ENCODE peak calls at places on chromosomes 1 and 21, in eight cellular contexts. K is anterior cingulate cortex; R is activated gamma-delta T cell treated with Interleukin-2 at 50 U/mL for 16 hours; W is COLO829; S is AG04450; D is Right ventricle myocardium inferior; E is osteocyte; T is CD8-positive, alpha-beta memory T cell. C is an unnamed sample.

GRCh38 chr1:220879509-220880366 is 495 bp downstream of the HLX start:
- DNase-seq in R (no peak), T (no peak), E (no peak), W (no peak), D (peak), S (no peak), K (no peak), C (no peak)

GRCh38 chr1:29453502-29454240 is 217.3 kb downstream of the PTPRU start:
- DNase-seq in W (peak), T (no peak), D (no peak), S (peak), K (no peak), E (no peak), R (no peak), C (no peak)

GRCh38 chr21:42811960-42812359 is 67.4 kb downstream of the WDR4 start:
- DNase-seq in S (no peak), E (peak), W (no peak), K (no peak), T (no peak), D (no peak), R (no peak), C (no peak)

GRCh38 chr1:40986929-40987328 is 7.4 kb downstream of the CTPS1 start:
- DNase-seq in E (no peak), W (no peak), S (no peak), T (no peak), K (no peak), D (no peak), R (no peak), C (no peak)

GRCh38 chr1:233211595-233211994 is 83.9 kb downstream of the PCNX2 start:
- DNase-seq in R (no peak), E (no peak), K (no peak), D (no peak), W (no peak), S (no peak), T (no peak), C (no peak)

GRCh38 chr1:85328713-85329376 is 52.4 kb upstream of the BCL10 start:
- DNase-seq in W (peak), K (no peak), R (no peak), S (peak), D (no peak), T (no peak), E (no peak), C (no peak)

GRCh38 chr1:231724876-231725647 is 98.5 kb downstream of the DISC1 start:
- DNase-seq in D (no peak), E (no peak), R (no peak), T (no peak), K (no peak), W (peak), S (no peak), C (peak)

GRCh38 chr1:14055442-14056225 is 355.6 kb downstream of the PRDM2 start:
- DNase-seq in E (no peak), T (no peak), W (peak), S (no peak), D (no peak), R (no peak), K (no peak), C (peak)

GRCh38 chr1:59072017-59072947 is 224.6 kb upstream of the FGGY start:
- DNase-seq in E (no peak), D (no peak), K (no peak), R (peak), S (no peak), T (no peak), W (no peak), C (peak)

GRCh38 chr1:21651214-21652042 is 17.7 kb downstream of the RAP1GAP start:
- DNase-seq in R (peak), D (no peak), T (peak), S (no peak), W (no peak), K (peak), E (no peak), C (peak)

GRCh38 chr1:153353226-153353947 is 4.3 kb upstream of the S100A9 start:
- DNase-seq in K (no peak), R (no peak), E (peak), T (no peak), D (no peak), S (no peak), W (peak), C (no peak)

GRCh38 chr1:215287362-215287761 is 204.8 kb downstream of the KCNK2 start:
- DNase-seq in D (no peak), S (no peak), T (no peak), W (no peak), E (no peak), R (no peak), K (no peak), C (no peak)

GRCh38 chr1:53625049-53625448 is 113.9 kb downstream of the GLIS1 start:
- DNase-seq in E (peak), T (no peak), R (no peak), K (no peak), S (no peak), W (no peak), D (no peak), C (no peak)

GRCh38 chr1:46254668-46255067 is 7.1 kb downstream of the RAD54L start:
- DNase-seq in W (no peak), S (no peak), K (no peak), D (no peak), T (no peak), R (no peak), E (no peak), C (no peak)

GRCh38 chr1:12064073-12064969 is 1.2 kb downstream of the TNFRSF8 start:
- DNase-seq in D (no peak), R (no peak), T (no peak), E (no peak), K (no peak), S (no peak), W (no peak), C (no peak)

GRCh38 chr1:111512132-111512874 is 8.9 kb upstream of the ADORA3 start:
- DNase-seq in T (no peak), R (no peak), W (no peak), E (no peak), K (no peak), S (no peak), D (no peak), C (no peak)

GRCh38 chr1:94070746-94071318 is 50.1 kb downstream of the ABCA4 start:
- DNase-seq in S (no peak), R (no peak), T (no peak), K (no peak), D (no peak), W (no peak), E (no peak), C (no peak)

GRCh38 chr1:168918860-168919741 is 187.4 kb upstream of the ATP1B1 start:
- DNase-seq in T (no peak), D (no peak), S (no peak), E (no peak), K (no peak), R (no peak), W (peak), C (peak)

GRCh38 chr1:119001181-119002018 is 13.3 kb upstream of the TBX15 start:
- DNase-seq in K (no peak), E (peak), W (no peak), D (no peak), R (no peak), T (no peak), S (no peak), C (no peak)

GRCh38 chr1:9251501-9251900 is 16.9 kb downstream of the H6PD start:
- DNase-seq in E (no peak), S (no peak), R (no peak), T (no peak), D (no peak), K (no peak), W (no peak), C (no peak)

GRCh38 chr1:170660281-170660713 is 3.6 kb upstream of the PRRX1 start:
- DNase-seq in S (no peak), T (no peak), K (no peak), D (no peak), W (no peak), R (no peak), E (no peak), C (no peak)

GRCh38 chr1:204651843-204652421 is 33.6 kb downstream of the LRRN2 start:
- DNase-seq in R (no peak), D (no peak), W (no peak), S (no peak), T (no peak), E (no peak), K (no peak), C (no peak)

GRCh38 chr21:25350056-25350455 is 257.2 kb downstream of the MRPL39 start:
- DNase-seq in W (peak), T (no peak), E (no peak), D (no peak), K (no peak), S (no peak), R (no peak), C (no peak)

GRCh38 chr1:79004916-79005315 is 1.6 kb downstream of the ADGRL4 start:
- DNase-seq in K (no peak), T (no peak), S (no peak), D (no peak), E (no peak), R (no peak), W (no peak), C (no peak)

GRCh38 chr1:235817101-235817725 is 49.5 kb downstream of the LYST start:
- DNase-seq in W (no peak), R (no peak), E (no peak), K (no peak), S (no peak), D (no peak), T (no peak), C (no peak)

GRCh38 chr1:182633657-182634281 is 29.6 kb upstream of the RGS16 start:
- DNase-seq in D (no peak), T (no peak), R (no peak), S (no peak), K (no peak), W (no peak), E (no peak), C (no peak)

GRCh38 chr1:2968471-2968881 is 52.8 kb upstream of the ACTRT2 start:
- DNase-seq in W (no peak), E (no peak), D (peak), R (no peak), K (peak), S (no peak), T (no peak), C (peak)

GRCh38 chr1:198663996-198664789 is 25.4 kb downstream of the PTPRC start:
- DNase-seq in S (no peak), W (no peak), K (no peak), R (no peak), D (no peak), E (no peak), T (no peak), C (peak)

C was measured in pons.